ENCODE peak calls at places on chromosomes 5 and 9, in six cellular contexts. One of them, this sample, is unnamed.

GRCh38 chr5:174459071-174459702 is 265.2 kb upstream of the MSX2 start:
- DNase-seq in PC-3: no peak
- DNase-seq in GM23248: no peak
- DNase-seq in MM.1S: no peak
- DNase-seq in HCT116: no peak
- DNase-seq in SK-N-SH: no peak
- DNase-seq in this sample: no peak

GRCh38 chr5:122392844-122393243 is 80.8 kb downstream of the SNCAIP start:
- DNase-seq in GM23248: peak; percentile 17
- DNase-seq in HCT116: no peak
- DNase-seq in SK-N-SH: no peak
- DNase-seq in MM.1S: no peak
- DNase-seq in PC-3: peak; percentile 2
- DNase-seq in this sample: no peak

GRCh38 chr5:115766608-115767007 is 49.9 kb downstream of the CDO1 start:
- DNase-seq in MM.1S: no peak
- DNase-seq in HCT116: no peak
- DNase-seq in GM23248: no peak
- DNase-seq in SK-N-SH: no peak
- DNase-seq in PC-3: no peak
- DNase-seq in this sample: no peak

GRCh38 chr9:135033487-135033886 is 54.0 kb upstream of the OLFM1 start:
- DNase-seq in MM.1S: no peak
- DNase-seq in PC-3: no peak
- DNase-seq in HCT116: no peak
- DNase-seq in SK-N-SH: no peak
- DNase-seq in GM23248: no peak
- DNase-seq in this sample: no peak

GRCh38 chr9:27645166-27645840 is 72.0 kb upstream of the C9orf72 start:
- DNase-seq in PC-3: no peak
- DNase-seq in SK-N-SH: no peak
- DNase-seq in GM23248: no peak
- DNase-seq in MM.1S: peak; percentile 29
- DNase-seq in HCT116: no peak
- DNase-seq in this sample: peak; percentile 49

GRCh38 chr5:131379723-131380122 is 115.9 kb downstream of the CDC42SE2 start:
- DNase-seq in GM23248: no peak
- DNase-seq in PC-3: peak; percentile 61
- DNase-seq in HCT116: no peak
- DNase-seq in MM.1S: peak; percentile 88
- DNase-seq in SK-N-SH: no peak
- DNase-seq in this sample: no peak

GRCh38 chr5:52283221-52283620 is 504.5 kb upstream of the ITGA1 start:
- DNase-seq in MM.1S: no peak
- DNase-seq in GM23248: peak; percentile 4
- DNase-seq in SK-N-SH: no peak
- DNase-seq in PC-3: peak; percentile 42
- DNase-seq in HCT116: no peak
- DNase-seq in this sample: no peak

GRCh38 chr5:150590979-150591411 is 49.5 kb upstream of the SYNPO start:
- DNase-seq in SK-N-SH: peak; percentile 69
- DNase-seq in PC-3: no peak
- DNase-seq in MM.1S: no peak
- DNase-seq in HCT116: no peak
- DNase-seq in GM23248: no peak
- DNase-seq in this sample: peak; percentile 65

GRCh38 chr5:129803403-129803802 is 55.5 kb downstream of the MINAR2 start:
- DNase-seq in HCT116: no peak
- DNase-seq in MM.1S: no peak
- DNase-seq in PC-3: no peak
- DNase-seq in SK-N-SH: no peak
- DNase-seq in GM23248: no peak
- DNase-seq in this sample: no peak

GRCh38 chr5:154937186-154937717 is 759 bp downstream of the GEMIN5 start:
- DNase-seq in HCT116: no peak
- DNase-seq in GM23248: peak; percentile 46
- DNase-seq in SK-N-SH: no peak
- DNase-seq in PC-3: peak; percentile 1
- DNase-seq in MM.1S: no peak
- DNase-seq in this sample: peak; percentile 3

GRCh38 chr5:78300464-78301045 is 6.1 kb upstream of the AP3B1 start:
- DNase-seq in MM.1S: peak; percentile 43
- DNase-seq in GM23248: peak; percentile 31
- DNase-seq in PC-3: peak; percentile 42
- DNase-seq in HCT116: peak; percentile 23
- DNase-seq in SK-N-SH: no peak
- DNase-seq in this sample: no peak

GRCh38 chr9:100679834-100680233 is 102.0 kb downstream of the CAVIN4 start:
- DNase-seq in HCT116: no peak
- DNase-seq in GM23248: no peak
- DNase-seq in MM.1S: no peak
- DNase-seq in SK-N-SH: no peak
- DNase-seq in PC-3: no peak
- DNase-seq in this sample: no peak

GRCh38 chr9:118896356-118897000 is 472.8 kb downstream of the BRINP1 start:
- DNase-seq in GM23248: peak; percentile 14
- DNase-seq in MM.1S: no peak
- DNase-seq in PC-3: no peak
- DNase-seq in HCT116: no peak
- DNase-seq in SK-N-SH: peak; percentile 33
- DNase-seq in this sample: no peak

GRCh38 chr9:133023117-133023890 is 7.5 kb upstream of the GTF3C5 start:
- DNase-seq in PC-3: no peak
- DNase-seq in HCT116: no peak
- DNase-seq in SK-N-SH: no peak
- DNase-seq in MM.1S: peak; percentile 48
- DNase-seq in GM23248: peak; percentile 27
- DNase-seq in this sample: no peak
- H2AFZ ChIP-seq in PC-3: no peak overlapping the region
- H2AFZ ChIP-seq in HCT116: no peak overlapping the region
- H2AFZ ChIP-seq in SK-N-SH: no peak overlapping the region
- H2AFZ ChIP-seq in MM.1S: peak overlapping the region; percentile 67
- H2AFZ ChIP-seq in GM23248: no peak overlapping the region
- H2AFZ ChIP-seq in this sample: no peak overlapping the region

GRCh38 chr5:20572560-20572959 is 584.6 kb upstream of the CDH18 start:
- DNase-seq in HCT116: no peak
- DNase-seq in MM.1S: no peak
- DNase-seq in PC-3: peak; percentile 93
- DNase-seq in GM23248: peak; percentile 31
- DNase-seq in SK-N-SH: no peak
- DNase-seq in this sample: peak; percentile 5
- TF ChIP-seq EZH2phosphoT487 in HCT116: no peak
- TF ChIP-seq EZH2phosphoT487 in MM.1S: no peak
- TF ChIP-seq EZH2phosphoT487 in PC-3: no peak
- TF ChIP-seq EZH2phosphoT487 in GM23248: no peak
- TF ChIP-seq EZH2phosphoT487 in SK-N-SH: no peak
- TF ChIP-seq EZH2phosphoT487 in this sample: no peak

GRCh38 chr5:35470866-35471265 is 146.8 kb upstream of the SPEF2 start:
- DNase-seq in PC-3: peak; percentile 30
- DNase-seq in HCT116: no peak
- DNase-seq in MM.1S: no peak
- DNase-seq in SK-N-SH: no peak
- DNase-seq in GM23248: peak; percentile 50
- DNase-seq in this sample: no peak
- H3K9ac ChIP-seq in PC-3: no peak overlapping the region
- H3K9ac ChIP-seq in HCT116: no peak overlapping the region
- H3K9ac ChIP-seq in MM.1S: no peak overlapping the region
- H3K9ac ChIP-seq in SK-N-SH: no peak overlapping the region
- H3K9ac ChIP-seq in GM23248: no peak overlapping the region
- H3K9ac ChIP-seq in this sample: no peak overlapping the region

DNA sequence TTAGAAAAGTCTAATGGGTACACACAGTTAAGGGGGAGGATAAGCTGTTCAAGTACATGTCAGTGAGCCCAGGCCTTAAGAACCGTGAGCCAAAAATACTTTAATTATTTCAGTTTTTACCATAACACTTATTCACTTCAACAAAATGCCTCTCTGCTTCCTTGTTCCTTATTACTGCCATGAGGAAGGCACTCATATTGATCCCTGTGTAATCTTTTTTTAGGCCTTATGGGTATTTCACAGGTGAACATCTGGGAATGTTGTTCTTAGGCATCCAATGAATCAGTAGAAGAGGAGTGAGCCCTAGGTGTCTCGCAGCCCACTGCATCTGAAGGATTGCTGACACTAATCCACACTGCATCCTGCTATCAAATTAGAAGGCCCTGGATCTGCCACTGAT is 13.5 kb upstream of the DMAC1 start:
- DNase-seq in MM.1S: no peak
- DNase-seq in SK-N-SH: no peak
- DNase-seq in PC-3: no peak
- DNase-seq in GM23248: no peak
- DNase-seq in HCT116: no peak
- DNase-seq in this sample: no peak
- H2AFZ ChIP-seq in MM.1S: no peak overlapping the region
- H2AFZ ChIP-seq in SK-N-SH: no peak overlapping the region
- H2AFZ ChIP-seq in PC-3: no peak overlapping the region
- H2AFZ ChIP-seq in GM23248: no peak overlapping the region
- H2AFZ ChIP-seq in HCT116: no peak overlapping the region
- H2AFZ ChIP-seq in this sample: no peak overlapping the region

DNA sequence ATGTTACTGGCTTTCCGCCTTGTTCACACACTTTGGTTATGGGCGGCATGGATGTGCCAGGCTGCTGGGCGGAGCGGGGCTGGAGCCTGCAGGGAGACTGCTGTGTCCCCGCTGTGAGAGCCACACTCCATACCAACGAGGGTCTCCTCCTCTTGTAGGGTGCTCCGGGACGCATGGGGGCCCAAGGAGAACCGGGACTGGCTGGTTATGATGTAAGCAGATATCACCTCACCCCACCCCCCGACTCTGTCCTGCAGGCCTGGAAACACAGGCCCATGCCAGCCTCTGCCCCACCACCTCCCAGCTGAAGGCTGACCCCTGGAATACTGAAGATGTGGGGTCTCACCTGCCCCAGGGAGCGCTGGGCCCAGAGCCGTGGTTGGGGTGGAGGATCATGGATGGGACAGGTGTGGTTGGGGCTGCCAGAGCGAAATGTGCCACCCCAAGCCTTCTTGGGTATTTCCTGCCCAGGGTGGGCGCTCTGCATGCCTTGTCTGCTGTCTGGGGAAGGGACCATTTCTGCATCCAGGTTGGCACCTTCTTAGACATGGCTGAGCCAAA is 39.3 kb upstream of the ORM1 start:
- DNase-seq in GM23248: no peak
- DNase-seq in PC-3: no peak
- DNase-seq in MM.1S: no peak
- DNase-seq in HCT116: no peak
- DNase-seq in SK-N-SH: no peak
- DNase-seq in this sample: no peak
- TF ChIP-seq EZH2phosphoT487 in GM23248: no peak
- TF ChIP-seq EZH2phosphoT487 in PC-3: no peak
- TF ChIP-seq EZH2phosphoT487 in MM.1S: no peak
- TF ChIP-seq EZH2phosphoT487 in HCT116: no peak
- TF ChIP-seq EZH2phosphoT487 in SK-N-SH: no peak
- TF ChIP-seq EZH2phosphoT487 in this sample: no peak

GRCh38 chr9:121618504-121618903 is 32.9 kb upstream of the DAB2IP start:
- DNase-seq in SK-N-SH: no peak
- DNase-seq in MM.1S: no peak
- DNase-seq in GM23248: no peak
- DNase-seq in HCT116: no peak
- DNase-seq in PC-3: no peak
- DNase-seq in this sample: no peak

GRCh38 chr9:121622842-121623203 is 28.6 kb upstream of the DAB2IP start:
- DNase-seq in HCT116: no peak
- DNase-seq in PC-3: no peak
- DNase-seq in GM23248: peak; percentile 27
- DNase-seq in SK-N-SH: no peak
- DNase-seq in MM.1S: no peak
- DNase-seq in this sample: no peak

GRCh38 chr9:121619989-121620673 is 31.3 kb upstream of the DAB2IP start:
- DNase-seq in SK-N-SH: no peak
- DNase-seq in GM23248: no peak
- DNase-seq in HCT116: no peak
- DNase-seq in MM.1S: no peak
- DNase-seq in PC-3: no peak
- DNase-seq in this sample: no peak

GRCh38 chr9:121619566-121619965 is 31.9 kb upstream of the DAB2IP start:
- DNase-seq in PC-3: no peak
- DNase-seq in GM23248: no peak
- DNase-seq in SK-N-SH: no peak
- DNase-seq in HCT116: no peak
- DNase-seq in MM.1S: no peak
- DNase-seq in this sample: no peak

GRCh38 chr9:121620777-121621437 is 30.5 kb upstream of the DAB2IP start:
- DNase-seq in HCT116: no peak
- DNase-seq in MM.1S: no peak
- DNase-seq in GM23248: peak; percentile 47
- DNase-seq in SK-N-SH: peak; percentile 79
- DNase-seq in PC-3: no peak
- DNase-seq in this sample: peak; percentile 74
- H3K9ac ChIP-seq in HCT116: no peak overlapping the region
- H3K9ac ChIP-seq in MM.1S: no peak overlapping the region
- H3K9ac ChIP-seq in GM23248: no peak overlapping the region
- H3K9ac ChIP-seq in SK-N-SH: no peak overlapping the region
- H3K9ac ChIP-seq in PC-3: no peak overlapping the region
- H3K9ac ChIP-seq in this sample: no peak overlapping the region

DNA sequence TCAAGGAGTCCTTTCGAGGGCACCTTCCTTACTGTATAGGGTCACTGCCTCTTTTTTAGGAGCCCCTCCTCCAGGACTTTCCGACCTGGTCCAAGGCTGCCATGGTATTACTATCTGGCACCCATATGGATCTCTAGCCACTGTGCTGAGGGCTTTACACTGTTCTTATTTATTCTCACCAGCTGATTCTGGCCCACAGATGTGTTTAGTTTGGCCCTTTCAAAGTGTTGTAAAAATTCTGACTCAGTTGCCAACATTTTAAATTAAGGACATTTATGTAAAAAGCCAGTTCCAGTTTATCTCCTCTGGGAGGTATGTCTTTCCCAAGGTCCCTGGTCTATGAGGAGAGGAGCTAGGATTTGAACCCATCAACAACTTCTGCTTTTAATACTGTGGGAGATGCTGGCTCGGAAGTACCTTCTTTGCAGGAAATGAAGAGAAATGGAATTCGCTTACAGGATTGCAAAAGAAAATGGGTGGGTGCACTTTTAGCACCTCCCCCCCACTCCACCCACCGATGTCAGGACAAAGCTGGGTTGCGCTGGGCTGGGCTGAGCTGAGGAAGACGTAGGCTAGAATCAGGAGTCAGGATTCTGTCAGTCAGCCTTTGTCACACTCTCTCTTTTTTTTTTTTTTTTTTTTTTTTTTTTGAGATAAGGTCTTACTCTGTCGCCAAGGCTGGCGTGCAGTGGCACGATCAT is 7.8 kb downstream of the JADE2 start:
- DNase-seq in MM.1S: no peak
- DNase-seq in SK-N-SH: no peak
- DNase-seq in GM23248: peak; percentile 53
- DNase-seq in PC-3: no peak
- DNase-seq in HCT116: no peak
- DNase-seq in this sample: no peak
- H2AFZ ChIP-seq in MM.1S: no peak overlapping the region
- H2AFZ ChIP-seq in SK-N-SH: no peak overlapping the region
- H2AFZ ChIP-seq in GM23248: no peak overlapping the region
- H2AFZ ChIP-seq in PC-3: no peak overlapping the region
- H2AFZ ChIP-seq in HCT116: no peak overlapping the region
- H2AFZ ChIP-seq in this sample: no peak overlapping the region

GRCh38 chr5:149024978-149025377 is 37.9 kb downstream of the SH3TC2 start:
- DNase-seq in PC-3: no peak
- DNase-seq in MM.1S: no peak
- DNase-seq in GM23248: no peak
- DNase-seq in SK-N-SH: no peak
- DNase-seq in HCT116: no peak
- DNase-seq in this sample: no peak
- TF ChIP-seq EZH2phosphoT487 in PC-3: no peak
- TF ChIP-seq EZH2phosphoT487 in MM.1S: no peak
- TF ChIP-seq EZH2phosphoT487 in GM23248: no peak
- TF ChIP-seq EZH2phosphoT487 in SK-N-SH: no peak
- TF ChIP-seq EZH2phosphoT487 in HCT116: no peak
- TF ChIP-seq EZH2phosphoT487 in this sample: no peak

GRCh38 chr5:12854386-12854785 is 950.1 kb upstream of the CTNND2 start:
- DNase-seq in HCT116: no peak
- DNase-seq in SK-N-SH: no peak
- DNase-seq in MM.1S: no peak
- DNase-seq in GM23248: no peak
- DNase-seq in PC-3: no peak
- DNase-seq in this sample: no peak
- H3K9ac ChIP-seq in HCT116: no peak overlapping the region
- H3K9ac ChIP-seq in SK-N-SH: no peak overlapping the region
- H3K9ac ChIP-seq in MM.1S: no peak overlapping the region
- H3K9ac ChIP-seq in GM23248: no peak overlapping the region
- H3K9ac ChIP-seq in PC-3: no peak overlapping the region
- H3K9ac ChIP-seq in this sample: no peak overlapping the region

This sample was measured in neural progenitor cell.